ENCODE peak calls at places on chromosome 4, in seven cellular contexts. U, G, Z, C, A, I and W are unnamed samples.

GRCh38 chr4:122728781-122729330 is 3.6 kb upstream of the BBS12 start:
- DNase-seq in U (no peak), G (no peak), Z (no peak), C (no peak), A (no peak), I (no peak), W (no peak)

GRCh38 chr4:528835-529234 is 29.8 kb downstream of the PIGG start:
- DNase-seq in U (no peak), G (no peak), Z (no peak), C (no peak), A (no peak), I (no peak), W (no peak)

GRCh38 chr4:126705271-126705670 is 927.5 kb upstream of the INTU start:
- DNase-seq in U (no peak), G (no peak), Z (no peak), C (no peak), A (no peak), I (no peak), W (no peak)

GRCh38 chr4:6974138-6974848 is 64.7 kb downstream of the TBC1D14 start:
- DNase-seq in U (peak), G (peak), Z (peak), C (peak), A (peak), I (peak), W (peak)

GRCh38 chr4:156734965-156735895 is 236.4 kb downstream of the PDGFC start:
- DNase-seq in U (no peak), G (no peak), Z (no peak), C (no peak), A (no peak), I (no peak), W (no peak)

GRCh38 chr4:142091691-142092182 is 455.4 kb downstream of the IL15 start:
- DNase-seq in U (peak), G (peak), Z (peak), C (no peak), A (no peak), I (peak), W (peak)

GRCh38 chr4:109465065-109465464 is 31.4 kb downstream of the SEC24B start:
- DNase-seq in U (peak), G (peak), Z (no peak), C (no peak), A (no peak), I (no peak), W (no peak)

GRCh38 chr4:6198768-6199343 is 1.5 kb downstream of the JAKMIP1 start:
- DNase-seq in U (no peak), G (peak), Z (no peak), C (no peak), A (no peak), I (no peak), W (no peak)

GRCh38 chr4:24434193-24434728 is 150.1 kb downstream of the DHX15 start:
- DNase-seq in U (no peak), G (no peak), Z (no peak), C (no peak), A (no peak), I (no peak), W (no peak)

GRCh38 chr4:124873361-124874171 is 161.0 kb upstream of the ANKRD50 start:
- DNase-seq in U (no peak), G (no peak), Z (no peak), C (no peak), A (no peak), I (no peak), W (no peak)

GRCh38 chr4:117137143-117137542 is 51.8 kb upstream of the TRAM1L1 start:
- DNase-seq in U (no peak), G (peak), Z (no peak), C (no peak), A (no peak), I (no peak), W (peak)

GRCh38 chr4:28784188-28784587 is 1923.5 kb downstream of the STIM2 start:
- DNase-seq in U (no peak), G (no peak), Z (no peak), C (no peak), A (no peak), I (no peak), W (no peak)

GRCh38 chr4:179692251-179692650 is 2250.0 kb upstream of the AGA start:
- DNase-seq in U (no peak), G (no peak), Z (no peak), C (no peak), A (no peak), I (no peak), W (no peak)

GRCh38 chr4:8188743-8189550 is 10.1 kb upstream of the SH3TC1 start:
- DNase-seq in U (no peak), G (peak), Z (peak), C (peak), A (peak), I (no peak), W (peak)

GRCh38 chr4:95362066-95362465 is 186.7 kb downstream of the UNC5C start:
- DNase-seq in U (no peak), G (no peak), Z (no peak), C (no peak), A (no peak), I (no peak), W (no peak)

GRCh38 chr4:73308286-73308685 is 49.7 kb upstream of the ANKRD17 start:
- DNase-seq in U (no peak), G (peak), Z (no peak), C (no peak), A (no peak), I (no peak), W (no peak)

GRCh38 chr4:128916832-128917231 is 107.3 kb downstream of the JADE1 start:
- DNase-seq in U (peak), G (no peak), Z (peak), C (peak), A (no peak), I (no peak), W (no peak)

GRCh38 chr4:148054275-148054674 is 322.4 kb downstream of the ARHGAP10 start:
- DNase-seq in U (no peak), G (no peak), Z (no peak), C (no peak), A (no peak), I (no peak), W (no peak)

GRCh38 chr4:76147454-76148141 is 599 bp downstream of the NUP54 start:
- DNase-seq in U (peak), G (peak), Z (no peak), C (peak), A (peak), I (peak), W (peak)

GRCh38 chr4:8307714-8308113 is 38.2 kb downstream of the HTRA3 start:
- DNase-seq in U (no peak), G (no peak), Z (no peak), C (no peak), A (peak), I (no peak), W (no peak)

GRCh38 chr4:25440478-25441030 is 63.5 kb downstream of the ANAPC4 start:
- DNase-seq in U (no peak), G (peak), Z (no peak), C (peak), A (no peak), I (no peak), W (no peak)
- H3K27ac ChIP-seq in U (no peak), G (no peak), Z (no peak), C (no peak), A (peak), I (no peak), W (no peak)

GRCh38 chr4:115360441-115360840 is 247.0 kb upstream of the NDST4 start:
- DNase-seq in U (no peak), G (no peak), Z (no peak), C (no peak), A (no peak), I (no peak), W (no peak)
- H3K27ac ChIP-seq in U (no peak), G (no peak), Z (no peak), C (no peak), A (no peak), I (no peak), W (no peak)

GRCh38 chr4:3010577-3010976 is 47.2 kb downstream of the GRK4 start:
- DNase-seq in U (no peak), G (no peak), Z (no peak), C (no peak), A (no peak), I (no peak), W (peak)
- H3K27ac ChIP-seq in U (no peak), G (no peak), Z (no peak), C (no peak), A (peak), I (no peak), W (peak)

DNA sequence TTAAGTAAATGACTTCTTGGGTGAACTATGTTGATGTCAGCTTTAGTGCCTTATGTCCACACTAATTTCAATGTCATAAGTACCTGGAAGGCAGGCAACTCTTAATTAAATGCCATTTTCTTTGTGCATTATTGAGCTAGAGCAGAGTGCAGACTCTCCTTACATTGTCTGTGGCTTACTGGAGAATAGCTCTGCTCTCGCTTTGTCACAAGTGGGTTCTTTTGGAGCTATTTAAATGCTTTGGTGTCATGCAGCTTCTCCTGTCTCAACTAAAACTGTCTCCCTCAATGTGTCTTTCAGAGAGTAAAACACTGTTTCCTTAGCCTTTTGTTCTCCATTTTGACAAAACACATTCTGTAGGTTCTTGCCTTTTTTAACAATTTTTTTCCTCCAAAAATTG is 411.6 kb downstream of the STIM2 start:
- DNase-seq in U (no peak), G (no peak), Z (no peak), C (no peak), A (no peak), I (no peak), W (no peak)
- H3K27ac ChIP-seq in U (no peak), G (no peak), Z (no peak), C (no peak), A (no peak), I (no peak), W (no peak)

DNA sequence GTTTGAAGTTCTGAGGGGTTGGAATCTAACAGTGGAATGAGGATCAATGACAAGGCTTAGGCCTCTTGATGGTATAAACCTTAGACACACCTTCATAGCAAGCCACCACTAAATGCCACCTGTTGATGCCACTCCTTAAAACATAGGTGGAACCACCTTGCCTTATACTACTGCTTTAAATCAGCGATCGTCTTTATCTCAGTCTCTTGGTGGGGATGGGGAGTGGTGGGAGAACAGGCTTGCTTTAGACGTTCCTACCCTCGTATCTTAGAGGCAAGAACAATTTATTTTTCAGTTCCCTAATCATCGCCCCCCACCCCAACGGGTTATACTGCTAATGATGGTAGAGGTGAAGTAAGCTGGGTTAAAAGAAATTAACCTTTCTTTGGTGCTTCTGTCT is 1.3 kb downstream of the RAB33B start:
- DNase-seq in U (no peak), G (no peak), Z (no peak), C (no peak), A (no peak), I (no peak), W (no peak)
- H3K27ac ChIP-seq in U (peak), G (no peak), Z (peak), C (no peak), A (peak), I (peak), W (no peak)

GRCh38 chr4:86448891-86449290 is 89.0 kb upstream of the MAPK10 start:
- DNase-seq in U (no peak), G (no peak), Z (no peak), C (no peak), A (no peak), I (no peak), W (no peak)
- H3K27ac ChIP-seq in U (no peak), G (no peak), Z (no peak), C (no peak), A (no peak), I (no peak), W (no peak)

GRCh38 chr4:68383115-68383514 is 33.2 kb upstream of the YTHDC1 start:
- DNase-seq in U (no peak), G (no peak), Z (no peak), C (no peak), A (no peak), I (no peak), W (no peak)
- H3K27ac ChIP-seq in U (no peak), G (no peak), Z (no peak), C (no peak), A (no peak), I (no peak), W (no peak)

DNA sequence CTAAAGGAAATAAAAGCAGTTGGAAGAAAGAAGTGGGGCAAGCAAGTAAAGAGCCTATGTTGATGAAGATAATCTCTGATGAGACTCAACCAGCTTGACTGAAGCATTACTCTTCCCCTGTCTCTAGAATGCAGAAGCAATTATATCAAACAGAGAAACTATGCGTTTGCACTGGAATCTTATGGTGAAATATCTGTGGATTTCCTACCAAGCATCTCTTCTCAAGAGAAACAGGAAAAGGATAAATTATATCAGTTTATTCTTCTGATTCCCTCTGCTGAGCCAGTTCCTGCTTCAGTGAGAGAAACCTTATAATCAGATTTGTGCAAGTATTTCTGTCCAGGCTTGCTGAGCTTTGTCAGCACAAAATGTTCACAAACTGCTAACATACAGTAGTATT is 316.7 kb upstream of the SLC7A11 start:
- DNase-seq in U (no peak), G (no peak), Z (no peak), C (no peak), A (no peak), I (no peak), W (no peak)
- H3K27ac ChIP-seq in U (no peak), G (no peak), Z (no peak), C (no peak), A (no peak), I (no peak), W (no peak)

GRCh38 chr4:47427936-47428335 is 35.6 kb downstream of the COMMD8 start:
- DNase-seq in U (no peak), G (no peak), Z (no peak), C (no peak), A (no peak), I (no peak), W (no peak)

GRCh38 chr4:47425628-47426027 is 37.9 kb downstream of the COMMD8 start:
- DNase-seq in U (no peak), G (no peak), Z (no peak), C (no peak), A (no peak), I (no peak), W (no peak)
- H3K27ac ChIP-seq in U (no peak), G (no peak), Z (no peak), C (no peak), A (no peak), I (no peak), W (no peak)

GRCh38 chr4:113576947-113577678 is 184.4 kb downstream of the CAMK2D start:
- DNase-seq in U (no peak), G (no peak), Z (no peak), C (no peak), A (no peak), I (no peak), W (no peak)
- H3K27ac ChIP-seq in U (no peak), G (no peak), Z (peak), C (no peak), A (no peak), I (no peak), W (no peak)